ENCODE peak calls at places on chromosomes 6 and 20, in seven cellular contexts. D is CD8-positive, alpha-beta T cell; I is lung; Q is endodermal cell; U is stomach; J is cardiac muscle cell; C is heart left ventricle. F is an unnamed sample.

GRCh38 chr6:123042412-123042811 is 46.4 kb downstream of the CLVS2 start:
- DNase-seq in D (no peak), I (no peak), Q (no peak), U (no peak), J (no peak), C (no peak), F (no peak)

GRCh38 chr6:38805682-38806081 is 90.6 kb downstream of the DNAH8 start:
- DNase-seq in D (no peak), I (no peak), Q (no peak), U (no peak), J (no peak), C (no peak), F (no peak)

GRCh38 chr6:11785449-11785951 is 6.9 kb upstream of the ADTRP start:
- DNase-seq in D (no peak), I (no peak), Q (no peak), U (no peak), J (no peak), C (no peak), F (no peak)

GRCh38 chr20:2698912-2699311 is 6.3 kb downstream of the EBF4 start:
- DNase-seq in D (no peak), I (peak), Q (no peak), U (peak), J (no peak), C (no peak), F (no peak)

GRCh38 chr6:152170702-152171667 is 363.5 kb downstream of the ESR1 start:
- DNase-seq in D (peak), I (no peak), Q (no peak), U (peak), J (no peak), C (no peak), F (no peak)

GRCh38 chr6:153090241-153090930 is 40.7 kb downstream of the RGS17 start:
- DNase-seq in D (no peak), I (no peak), Q (no peak), U (no peak), J (no peak), C (no peak), F (peak)

GRCh38 chr20:35055445-35056276 is 36.9 kb downstream of the TRPC4AP start:
- DNase-seq in D (no peak), I (no peak), Q (no peak), U (no peak), J (peak), C (no peak), F (peak)

GRCh38 chr6:142013286-142013685 is 119.4 kb upstream of the GJE1 start:
- DNase-seq in D (no peak), I (no peak), Q (no peak), U (no peak), J (no peak), C (no peak), F (peak)

GRCh38 chr6:56293756-56294155 is 46.4 kb upstream of the COL21A1 start:
- DNase-seq in D (no peak), I (no peak), Q (no peak), U (no peak), J (no peak), C (no peak), F (no peak)

GRCh38 chr6:89862281-89862680 is 32.0 kb upstream of the GJA10 start:
- DNase-seq in D (no peak), I (no peak), Q (no peak), U (no peak), J (no peak), C (no peak), F (no peak)

GRCh38 chr6:130018830-130019795 is 732 bp downstream of the L3MBTL3 start:
- DNase-seq in D (peak), I (peak), Q (peak), U (peak), J (peak), C (no peak), F (peak)

GRCh38 chr6:3943373-3943772 is 94.2 kb downstream of the FAM50B start:
- DNase-seq in D (no peak), I (no peak), Q (no peak), U (no peak), J (no peak), C (peak), F (peak)

GRCh38 chr20:34708621-34709043 is 4.5 kb downstream of the TP53INP2 start:
- DNase-seq in D (peak), I (peak), Q (peak), U (peak), J (peak), C (peak), F (peak)

GRCh38 chr6:165663736-165664552 is 903 bp upstream of the PDE10A start:
- DNase-seq in D (no peak), I (no peak), Q (peak), U (no peak), J (peak), C (peak), F (peak)

GRCh38 chr6:5936140-5936539 is 70.6 kb downstream of the NRN1 start:
- DNase-seq in D (no peak), I (no peak), Q (no peak), U (no peak), J (no peak), C (no peak), F (peak)

GRCh38 chr6:137350857-137351256 is 131.7 kb upstream of the IFNGR1 start:
- DNase-seq in D (no peak), I (no peak), Q (no peak), U (no peak), J (no peak), C (no peak), F (no peak)

GRCh38 chr6:64838726-64839125 is 868.3 kb downstream of the EYS start:
- DNase-seq in D (no peak), I (no peak), Q (no peak), U (no peak), J (no peak), C (no peak), F (no peak)

GRCh38 chr6:118813795-118814194 is 80.2 kb upstream of the ASF1A start:
- DNase-seq in D (no peak), I (no peak), Q (no peak), U (no peak), J (no peak), C (no peak), F (peak)

GRCh38 chr6:15879372-15880261 is 216.8 kb upstream of the DTNBP1 start:
- DNase-seq in D (peak), I (peak), Q (no peak), U (peak), J (peak), C (peak), F (peak)

GRCh38 chr20:35972445-35972844 is 4.1 kb downstream of the CNBD2 start:
- DNase-seq in D (no peak), I (no peak), Q (no peak), U (no peak), J (no peak), C (no peak), F (peak)

GRCh38 chr6:35071347-35071994 is 69.7 kb downstream of the TCP11 start:
- DNase-seq in D (no peak), I (no peak), Q (peak), U (no peak), J (no peak), C (peak), F (no peak)

GRCh38 chr6:89084954-89085353 is 4.4 kb downstream of the PNRC1 start:
- DNase-seq in D (no peak), I (no peak), Q (peak), U (no peak), J (no peak), C (no peak), F (no peak)

DNA sequence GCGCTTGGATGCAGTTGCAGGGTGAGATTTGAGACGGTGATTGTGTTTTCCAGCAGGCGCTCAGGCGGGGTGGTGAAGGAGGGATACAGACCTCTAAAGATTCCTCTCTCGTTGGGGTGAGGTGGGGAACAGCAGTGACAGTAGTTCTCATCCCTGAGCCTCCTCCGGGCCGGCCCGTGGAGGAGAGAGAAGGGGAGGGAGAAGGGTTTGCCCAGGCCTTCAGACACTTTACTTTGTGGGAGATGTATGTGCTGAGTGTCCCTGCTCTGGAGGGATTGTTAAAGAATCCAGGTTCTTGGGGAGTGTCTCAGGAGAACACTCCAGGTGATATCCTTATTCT is 41.0 kb downstream of the PSMB9 start:
- DNase-seq in D (no peak), I (no peak), Q (no peak), U (no peak), J (no peak), C (no peak), F (no peak)
- TF ChIP-seq CTCF in D (no peak), I (no peak), Q (no peak), U (no peak), J (no peak), C (no peak), F (no peak)

DNA sequence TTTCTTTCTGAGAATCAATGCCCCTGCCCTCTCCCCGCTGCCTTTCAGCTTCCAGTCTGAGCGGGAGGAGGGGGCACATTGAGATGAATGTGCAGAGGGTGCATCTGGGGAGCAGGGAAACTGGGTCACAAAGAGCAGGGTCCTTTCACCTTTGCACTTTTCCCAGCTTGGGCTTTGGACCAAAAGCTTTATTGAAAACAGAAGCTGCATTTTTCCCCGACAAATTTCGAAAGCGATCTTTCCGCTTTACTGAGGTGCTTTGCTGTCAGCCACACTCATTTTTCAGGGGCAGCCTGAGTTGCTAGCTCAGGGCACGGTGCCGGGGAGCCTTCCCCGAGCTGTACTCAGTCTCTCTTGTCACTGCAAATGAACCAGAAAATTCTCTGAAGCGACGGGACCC is 283.8 kb upstream of the SOX4 start:
- DNase-seq in D (no peak), I (no peak), Q (no peak), U (no peak), J (no peak), C (no peak), F (no peak)
- H3K4me3 ChIP-seq in D (no peak), I (no peak), Q (no peak), U (no peak), J (no peak), C (no peak), F (no peak)

DNA sequence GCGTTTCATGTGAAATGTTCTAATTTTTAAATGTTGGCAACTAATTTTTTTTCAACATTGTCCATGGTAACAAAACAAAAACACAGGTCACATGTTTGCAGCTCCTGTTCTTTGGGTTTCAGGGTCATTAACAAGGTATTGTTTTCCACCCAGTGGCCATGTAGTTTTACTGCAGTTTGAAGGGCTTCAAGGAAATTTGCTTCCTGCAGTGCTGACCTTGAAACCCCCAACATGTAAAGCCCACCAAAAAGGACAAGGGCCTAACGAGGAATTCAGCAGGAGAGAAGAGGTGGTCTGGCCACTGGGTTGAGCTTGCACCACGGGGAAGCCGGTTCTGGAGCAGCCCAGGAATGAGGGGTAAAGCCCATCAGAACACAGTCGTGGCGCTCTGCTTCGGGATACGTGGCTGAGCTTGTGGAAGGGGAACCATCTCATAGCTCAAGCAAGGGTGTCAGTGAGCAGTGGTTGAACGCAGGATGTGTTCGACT is 13.9 kb upstream of the KLHL31 start:
- DNase-seq in D (no peak), I (no peak), Q (peak), U (no peak), J (peak), C (no peak), F (peak)
- TF ChIP-seq CTCF in D (peak), I (no peak), Q (peak), U (no peak), J (peak), C (peak), F (peak)

GRCh38 chr20:22106308-22106938 is 401.0 kb downstream of the PAX1 start:
- DNase-seq in D (no peak), I (no peak), Q (peak), U (no peak), J (peak), C (no peak), F (peak)
- H3K4me3 ChIP-seq in D (no peak), I (no peak), Q (no peak), U (no peak), J (no peak), C (no peak), F (no peak)

DNA sequence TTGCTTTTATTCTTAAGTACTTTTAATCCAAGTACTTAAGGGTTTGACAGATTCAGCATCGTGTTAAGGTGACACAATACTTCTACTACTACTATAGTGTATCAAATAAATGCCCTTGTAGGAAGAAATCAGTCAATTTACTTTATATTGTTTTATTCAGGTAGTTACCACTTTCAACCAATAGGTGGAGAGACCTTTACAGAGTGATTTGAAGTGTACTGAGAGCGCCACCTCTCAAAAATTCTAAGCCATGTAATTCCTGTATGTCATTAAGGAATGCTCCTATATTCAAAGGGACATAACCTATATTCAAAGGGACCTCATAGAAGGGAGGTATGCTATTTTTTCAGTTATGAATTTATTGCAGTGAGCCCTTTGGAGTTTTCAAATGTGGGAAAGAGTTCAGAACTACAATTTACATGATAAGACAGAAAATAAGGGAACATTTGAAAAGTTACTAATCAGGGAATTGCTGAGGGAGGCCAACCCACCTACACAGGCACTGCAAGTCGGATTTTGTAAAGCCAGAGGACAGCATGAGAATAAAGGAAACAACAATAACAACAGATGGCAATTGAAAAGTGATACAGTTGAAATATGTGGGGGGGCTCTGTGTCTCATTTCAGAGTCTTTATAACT is 955.6 kb downstream of the TBC1D32 start:
- DNase-seq in D (no peak), I (no peak), Q (no peak), U (no peak), J (peak), C (no peak), F (peak)
- TF ChIP-seq CTCF in D (no peak), I (no peak), Q (peak), U (no peak), J (peak), C (peak), F (peak)

GRCh38 chr6:14166821-14167220 is 49.2 kb downstream of the CD83 start:
- DNase-seq in D (no peak), I (no peak), Q (no peak), U (no peak), J (peak), C (no peak), F (no peak)
- H3K4me3 ChIP-seq in D (no peak), I (no peak), Q (no peak), U (no peak), J (no peak), C (no peak), F (no peak)

GRCh38 chr20:22471156-22471836 is 113.1 kb downstream of the FOXA2 start:
- DNase-seq in D (no peak), I (no peak), Q (no peak), U (peak), J (no peak), C (no peak), F (no peak)

GRCh38 chr20:22472386-22472785 is 112.0 kb downstream of the FOXA2 start:
- DNase-seq in D (no peak), I (no peak), Q (peak), U (no peak), J (no peak), C (no peak), F (no peak)

GRCh38 chr20:22473293-22473692 is 111.1 kb downstream of the FOXA2 start:
- DNase-seq in D (no peak), I (no peak), Q (no peak), U (no peak), J (no peak), C (no peak), F (no peak)

GRCh38 chr20:22474215-22474614 is 110.2 kb downstream of the FOXA2 start:
- DNase-seq in D (no peak), I (no peak), Q (no peak), U (no peak), J (no peak), C (no peak), F (no peak)

DNA sequence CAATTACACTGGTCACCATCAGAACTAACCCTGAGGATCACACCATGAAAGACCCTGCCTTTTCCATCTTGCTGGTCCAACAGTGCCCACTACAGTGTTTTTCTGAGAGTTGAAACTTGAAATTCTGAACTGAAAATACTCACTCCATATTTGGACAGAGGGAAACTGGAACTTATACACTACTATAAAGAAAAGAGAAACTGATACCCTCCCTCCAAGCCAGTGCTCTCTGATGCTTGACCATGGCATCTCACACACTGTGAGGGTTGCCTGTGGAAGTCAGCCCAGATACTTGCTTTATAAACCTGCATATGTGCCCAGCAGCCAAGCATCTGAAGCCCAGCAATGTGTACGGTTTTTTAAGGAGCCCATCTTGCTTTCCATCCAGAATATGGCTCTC is 108.7 kb downstream of the FOXA2 start:
- DNase-seq in D (no peak), I (no peak), Q (no peak), U (no peak), J (no peak), C (no peak), F (no peak)
- TF ChIP-seq CTCF in D (no peak), I (no peak), Q (no peak), U (no peak), J (no peak), C (no peak), F (no peak)

GRCh38 chr6:108118359-108118724 is 43.8 kb upstream of the OSTM1 start:
- DNase-seq in D (peak), I (no peak), Q (no peak), U (no peak), J (no peak), C (no peak), F (no peak)
- H3K4me3 ChIP-seq in D (peak), I (peak), Q (peak), U (peak), J (no peak), C (peak), F (peak)

F was measured in AG10803.